ENCODE peak calls at places on chromosomes 12 and 14, in eight cellular contexts. R, O, Y, J, H, G, V and W are unnamed samples.

GRCh38 chr12:57603323-57603722 is 1.3 kb upstream of the DTX3 start:
- DNase-seq in R (no peak), O (no peak), Y (no peak), J (no peak), H (no peak), G (no peak), V (no peak), W (no peak)

GRCh38 chr12:131279281-131279921 is 325.7 kb downstream of the ADGRD1 start:
- DNase-seq in R (no peak), O (no peak), Y (no peak), J (no peak), H (no peak), G (no peak), V (peak), W (no peak)

GRCh38 chr12:105084251-105085250 is at the start of gene ALDH1L2:
- DNase-seq in R (no peak), O (peak), Y (peak), J (peak), H (peak), G (peak), V (peak), W (peak)

GRCh38 chr12:51323317-51323960 is 535 bp downstream of the BIN2 start:
- DNase-seq in R (no peak), O (no peak), Y (peak), J (no peak), H (peak), G (no peak), V (no peak), W (no peak)

GRCh38 chr14:65949711-65950516 is 536.3 kb upstream of the CCDC196 start:
- DNase-seq in R (peak), O (no peak), Y (no peak), J (peak), H (peak), G (no peak), V (peak), W (no peak)

GRCh38 chr12:99957866-99958466 is 26.8 kb downstream of the ANKS1B start:
- DNase-seq in R (no peak), O (no peak), Y (no peak), J (no peak), H (no peak), G (no peak), V (no peak), W (no peak)

GRCh38 chr12:26987634-26988424 is 26.4 kb downstream of the TM7SF3 start:
- DNase-seq in R (no peak), O (no peak), Y (no peak), J (no peak), H (no peak), G (no peak), V (no peak), W (no peak)

GRCh38 chr12:51683763-51684357 is 92.8 kb downstream of the SCN8A start:
- DNase-seq in R (peak), O (no peak), Y (no peak), J (no peak), H (no peak), G (no peak), V (no peak), W (no peak)

GRCh38 chr12:105285378-105285777 is 45.1 kb upstream of the C12orf75 start:
- DNase-seq in R (no peak), O (no peak), Y (no peak), J (no peak), H (no peak), G (no peak), V (no peak), W (no peak)

GRCh38 chr14:22715186-22715812 is 51.2 kb upstream of the OXA1L start:
- DNase-seq in R (no peak), O (no peak), Y (no peak), J (no peak), H (no peak), G (no peak), V (no peak), W (no peak)

GRCh38 chr14:36767603-36768281 is 106.1 kb downstream of the PAX9 start:
- DNase-seq in R (no peak), O (no peak), Y (no peak), J (peak), H (no peak), G (no peak), V (no peak), W (no peak)

GRCh38 chr12:89693639-89694202 is 14.9 kb downstream of the ATP2B1 start:
- DNase-seq in R (no peak), O (no peak), Y (no peak), J (no peak), H (no peak), G (no peak), V (no peak), W (no peak)

GRCh38 chr12:124422142-124422569 is 127.3 kb downstream of the RFLNA start:
- DNase-seq in R (peak), O (no peak), Y (no peak), J (peak), H (no peak), G (no peak), V (peak), W (no peak)

GRCh38 chr12:6277982-6278438 is 32.5 kb upstream of the PLEKHG6 start:
- DNase-seq in R (no peak), O (no peak), Y (peak), J (no peak), H (peak), G (no peak), V (peak), W (no peak)

GRCh38 chr12:112908548-112908947 is 1.8 kb downstream of the OAS1 start:
- DNase-seq in R (no peak), O (no peak), Y (no peak), J (no peak), H (peak), G (no peak), V (no peak), W (no peak)

GRCh38 chr14:96051231-96051630 is 12.1 kb downstream of the C14orf132 start:
- DNase-seq in R (no peak), O (no peak), Y (no peak), J (no peak), H (no peak), G (no peak), V (no peak), W (no peak)

GRCh38 chr12:118188690-118189371 is 52.9 kb downstream of the PEBP1 start:
- DNase-seq in R (no peak), O (peak), Y (no peak), J (peak), H (no peak), G (no peak), V (peak), W (peak)

GRCh38 chr14:87869619-87870583 is 123.1 kb downstream of the GALC start:
- DNase-seq in R (peak), O (no peak), Y (no peak), J (no peak), H (no peak), G (no peak), V (no peak), W (no peak)

GRCh38 chr12:53676715-53677611 is 1.1 kb upstream of the ATP5MC2 start:
- DNase-seq in R (no peak), O (peak), Y (no peak), J (peak), H (peak), G (peak), V (peak), W (peak)